ENCODE peak calls at places on chromosome 13, in six cellular contexts. C, Y, G, M, H and Z are unnamed samples.

GRCh38 chr13:49620170-49620621 is 8.1 kb upstream of the ARL11 start:
- DNase-seq in C (no peak), Y (no peak), G (peak), M (no peak), H (no peak), Z (no peak)

GRCh38 chr13:105655046-105655445 is 880.4 kb downstream of the EFNB2 start:
- DNase-seq in C (no peak), Y (no peak), G (peak), M (peak), H (no peak), Z (peak)

GRCh38 chr13:66974889-66975288 is 255.2 kb downstream of the PCDH9 start:
- DNase-seq in C (no peak), Y (no peak), G (no peak), M (no peak), H (no peak), Z (no peak)

GRCh38 chr13:28429685-28430290 is 65.1 kb downstream of the FLT1 start:
- DNase-seq in C (no peak), Y (no peak), G (peak), M (no peak), H (no peak), Z (no peak)

GRCh38 chr13:32984857-32985626 is 31.2 kb upstream of the KL start:
- DNase-seq in C (no peak), Y (peak), G (no peak), M (no peak), H (peak), Z (peak)

GRCh38 chr13:34756572-34756971 is 185.5 kb upstream of the NBEA start:
- DNase-seq in C (no peak), Y (no peak), G (no peak), M (no peak), H (no peak), Z (no peak)

GRCh38 chr13:76300688-76301087 is 585.5 kb downstream of the KCTD12 start:
- DNase-seq in C (no peak), Y (no peak), G (no peak), M (peak), H (no peak), Z (no peak)

GRCh38 chr13:91112191-91112579 is 235.3 kb upstream of the MIR17HG start:
- DNase-seq in C (no peak), Y (no peak), G (no peak), M (no peak), H (no peak), Z (no peak)

GRCh38 chr13:97621631-97622030 is 187.7 kb downstream of the RAP2A start:
- DNase-seq in C (no peak), Y (no peak), G (no peak), M (no peak), H (no peak), Z (no peak)

GRCh38 chr13:78147905-78148304 is 229.3 kb upstream of the EDNRB start:
- DNase-seq in C (no peak), Y (no peak), G (peak), M (peak), H (no peak), Z (peak)

GRCh38 chr13:110338441-110339101 is 31.5 kb downstream of the COL4A2 start:
- DNase-seq in C (peak), Y (no peak), G (peak), M (no peak), H (no peak), Z (no peak)

GRCh38 chr13:53064721-53065120 is 36.1 kb downstream of the OLFM4 start:
- DNase-seq in C (peak), Y (no peak), G (no peak), M (no peak), H (no peak), Z (no peak)

GRCh38 chr13:26971990-26972888 is 199.4 kb downstream of the USP12 start:
- DNase-seq in C (no peak), Y (no peak), G (peak), M (peak), H (peak), Z (peak)

GRCh38 chr13:98173431-98173921 is 3.6 kb downstream of the RNF113B start:
- DNase-seq in C (peak), Y (peak), G (peak), M (peak), H (no peak), Z (peak)

GRCh38 chr13:45257638-45258338 is 56.9 kb upstream of the KCTD4 start:
- DNase-seq in C (no peak), Y (no peak), G (no peak), M (no peak), H (no peak), Z (peak)

GRCh38 chr13:112836940-112837339 is 132.1 kb upstream of the MCF2L start:
- DNase-seq in C (no peak), Y (no peak), G (no peak), M (no peak), H (no peak), Z (no peak)

GRCh38 chr13:27194895-27195764 is 23.5 kb upstream of the USP12 start:
- DNase-seq in C (no peak), Y (no peak), G (peak), M (peak), H (no peak), Z (peak)

GRCh38 chr13:114074671-114075315 is 57.6 kb downstream of the RASA3 start:
- DNase-seq in C (no peak), Y (no peak), G (no peak), M (no peak), H (no peak), Z (no peak)

GRCh38 chr13:111492958-111493357 is 172.5 kb downstream of the TEX29 start:
- DNase-seq in C (no peak), Y (no peak), G (no peak), M (no peak), H (no peak), Z (no peak)

GRCh38 chr13:27442071-27442647 is 8.2 kb downstream of the MTIF3 start:
- DNase-seq in C (no peak), Y (no peak), G (no peak), M (no peak), H (no peak), Z (peak)

GRCh38 chr13:50428183-50428877 is 413.1 kb downstream of the KCNRG start:
- DNase-seq in C (no peak), Y (no peak), G (no peak), M (no peak), H (no peak), Z (no peak)

GRCh38 chr13:74040200-74040599 is 94.0 kb downstream of the KLF12 start:
- DNase-seq in C (peak), Y (no peak), G (peak), M (no peak), H (peak), Z (peak)

GRCh38 chr13:98549006-98549727 is 27.7 kb downstream of the STK24 start:
- DNase-seq in C (no peak), Y (no peak), G (peak), M (peak), H (no peak), Z (peak)

GRCh38 chr13:111382411-111382810 is 62.0 kb downstream of the TEX29 start:
- DNase-seq in C (no peak), Y (no peak), G (no peak), M (no peak), H (peak), Z (no peak)

GRCh38 chr13:59633290-59633689 is 530.4 kb downstream of the DIAPH3 start:
- DNase-seq in C (peak), Y (no peak), G (no peak), M (no peak), H (no peak), Z (no peak)

GRCh38 chr13:47796816-47797215 is 204.3 kb downstream of the SUCLA2 start:
- DNase-seq in C (peak), Y (no peak), G (no peak), M (no peak), H (no peak), Z (no peak)

GRCh38 chr13:64457976-64458375 is 2772.2 kb downstream of the PCDH9 start:
- DNase-seq in C (no peak), Y (no peak), G (peak), M (no peak), H (no peak), Z (no peak)

GRCh38 chr13:34935841-34936240 is 6.2 kb upstream of the NBEA start:
- DNase-seq in C (no peak), Y (no peak), G (no peak), M (no peak), H (no peak), Z (no peak)

GRCh38 chr13:95552539-95553270 is at the start of gene CLDN10:
- DNase-seq in C (no peak), Y (no peak), G (no peak), M (no peak), H (no peak), Z (no peak)

GRCh38 chr13:114106526-114106925 is 25.9 kb downstream of the RASA3 start:
- DNase-seq in C (no peak), Y (no peak), G (no peak), M (no peak), H (no peak), Z (no peak)

GRCh38 chr13:37995052-37995451 is 125.5 kb upstream of the TRPC4 start:
- DNase-seq in C (no peak), Y (no peak), G (peak), M (no peak), H (no peak), Z (no peak)

GRCh38 chr13:91346848-91347211 is 657 bp upstream of the MIR17HG start:
- DNase-seq in C (no peak), Y (peak), G (peak), M (peak), H (no peak), Z (peak)

GRCh38 chr13:58949646-58950045 is 1214.1 kb downstream of the DIAPH3 start:
- DNase-seq in C (no peak), Y (no peak), G (no peak), M (no peak), H (no peak), Z (no peak)

GRCh38 chr13:93857126-93857525 is 622.4 kb downstream of the DCT start:
- DNase-seq in C (no peak), Y (no peak), G (peak), M (peak), H (no peak), Z (peak)

GRCh38 chr13:104592127-104592526 is 1525.9 kb upstream of the SLC10A2 start:
- DNase-seq in C (no peak), Y (no peak), G (peak), M (peak), H (no peak), Z (peak)

GRCh38 chr13:51636349-51636890 is 52.2 kb downstream of the WDFY2 start:
- DNase-seq in C (no peak), Y (peak), G (peak), M (no peak), H (peak), Z (no peak)

GRCh38 chr13:43431279-43431678 is 355.5 kb downstream of the ENOX1 start:
- DNase-seq in C (no peak), Y (no peak), G (peak), M (peak), H (no peak), Z (no peak)

GRCh38 chr13:91195789-91196188 is 151.7 kb upstream of the MIR17HG start:
- DNase-seq in C (no peak), Y (no peak), G (no peak), M (no peak), H (no peak), Z (no peak)

GRCh38 chr13:48579167-48579918 is 46.5 kb upstream of the RCBTB2 start:
- DNase-seq in C (no peak), Y (peak), G (no peak), M (peak), H (peak), Z (peak)

GRCh38 chr13:30376426-30377311 is 45.6 kb upstream of the UBE2L5 start:
- DNase-seq in C (no peak), Y (no peak), G (no peak), M (peak), H (peak), Z (peak)

GRCh38 chr13:30377312-30377685 is 45.0 kb upstream of the UBE2L5 start:
- DNase-seq in C (no peak), Y (no peak), G (no peak), M (no peak), H (no peak), Z (no peak)

GRCh38 chr13:30375436-30375835 is 46.9 kb upstream of the UBE2L5 start:
- DNase-seq in C (no peak), Y (no peak), G (no peak), M (no peak), H (no peak), Z (no peak)

GRCh38 chr13:30382836-30383525 is 39.3 kb upstream of the UBE2L5 start:
- DNase-seq in C (no peak), Y (no peak), G (no peak), M (no peak), H (no peak), Z (no peak)

GRCh38 chr13:30381049-30381448 is 41.2 kb upstream of the UBE2L5 start:
- DNase-seq in C (no peak), Y (no peak), G (no peak), M (no peak), H (no peak), Z (no peak)
- H3K4me3 ChIP-seq in C (no peak), Y (no peak), G (no peak), M (no peak), H (no peak), Z (no peak)

GRCh38 chr13:41568990-41569387 is 111.6 kb downstream of the RGCC start:
- DNase-seq in C (no peak), Y (peak), G (peak), M (no peak), H (no peak), Z (no peak)
- TF ChIP-seq CTCF in C (no peak), Y (no peak), G (peak), M (no peak), H (no peak), Z (no peak)

GRCh38 chr13:40983725-40984669 is 35.1 kb downstream of the ELF1 start:
- DNase-seq in C (no peak), Y (no peak), G (no peak), M (no peak), H (no peak), Z (no peak)
- H3K4me3 ChIP-seq in C (no peak), Y (peak), G (no peak), M (no peak), H (peak), Z (no peak)

GRCh38 chr13:22880756-22881701 is 299.8 kb upstream of the SGCG start:
- DNase-seq in C (no peak), Y (no peak), G (no peak), M (no peak), H (no peak), Z (no peak)

GRCh38 chr13:22883961-22884360 is 296.8 kb upstream of the SGCG start:
- DNase-seq in C (no peak), Y (no peak), G (no peak), M (no peak), H (no peak), Z (no peak)

GRCh38 chr13:22877421-22877820 is 303.4 kb upstream of the SGCG start:
- DNase-seq in C (no peak), Y (no peak), G (no peak), M (no peak), H (no peak), Z (no peak)

GRCh38 chr13:22883262-22883840 is 297.4 kb upstream of the SGCG start:
- DNase-seq in C (no peak), Y (no peak), G (no peak), M (no peak), H (no peak), Z (no peak)
- TF ChIP-seq CTCF in C (no peak), Y (no peak), G (no peak), M (no peak), H (no peak), Z (no peak)

DNA sequence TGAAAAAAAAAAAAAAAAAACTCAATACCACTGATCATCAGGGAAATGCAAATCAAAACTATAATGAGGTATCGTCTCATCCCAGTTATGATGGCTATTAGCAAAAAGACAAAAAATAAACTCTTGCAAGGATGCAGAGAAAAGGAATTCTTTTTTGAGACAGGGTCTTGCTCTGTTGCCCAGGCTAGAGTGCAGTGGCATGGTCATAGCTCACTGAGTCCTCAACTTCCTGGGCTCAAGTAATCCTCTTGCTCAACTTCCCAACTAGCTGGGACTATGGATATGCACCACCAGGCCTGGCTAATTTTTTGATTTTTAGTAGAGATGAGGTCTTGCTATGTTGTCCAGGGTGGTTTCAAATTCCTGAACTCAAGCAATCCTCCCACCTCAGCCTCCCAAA is 59.5 kb downstream of the MICU2 start:
- DNase-seq in C (no peak), Y (no peak), G (no peak), M (no peak), H (no peak), Z (no peak)
- H3K4me3 ChIP-seq in C (no peak), Y (no peak), G (no peak), M (no peak), H (no peak), Z (no peak)

GRCh38 chr13:31172001-31172400 is 10.3 kb upstream of the HSPH1 start:
- DNase-seq in C (no peak), Y (no peak), G (peak), M (peak), H (no peak), Z (peak)

GRCh38 chr13:31179241-31179640 is 17.5 kb upstream of the HSPH1 start:
- DNase-seq in C (no peak), Y (no peak), G (no peak), M (no peak), H (no peak), Z (no peak)

GRCh38 chr13:31172535-31172934 is 10.8 kb upstream of the HSPH1 start:
- DNase-seq in C (no peak), Y (no peak), G (peak), M (peak), H (no peak), Z (peak)

GRCh38 chr13:31175847-31176536 is 14.3 kb upstream of the HSPH1 start:
- DNase-seq in C (no peak), Y (no peak), G (no peak), M (no peak), H (no peak), Z (no peak)

GRCh38 chr13:31174018-31174417 is 12.3 kb upstream of the HSPH1 start:
- DNase-seq in C (no peak), Y (no peak), G (peak), M (no peak), H (no peak), Z (peak)
- TF ChIP-seq CTCF in C (no peak), Y (no peak), G (peak), M (peak), H (no peak), Z (peak)

DNA sequence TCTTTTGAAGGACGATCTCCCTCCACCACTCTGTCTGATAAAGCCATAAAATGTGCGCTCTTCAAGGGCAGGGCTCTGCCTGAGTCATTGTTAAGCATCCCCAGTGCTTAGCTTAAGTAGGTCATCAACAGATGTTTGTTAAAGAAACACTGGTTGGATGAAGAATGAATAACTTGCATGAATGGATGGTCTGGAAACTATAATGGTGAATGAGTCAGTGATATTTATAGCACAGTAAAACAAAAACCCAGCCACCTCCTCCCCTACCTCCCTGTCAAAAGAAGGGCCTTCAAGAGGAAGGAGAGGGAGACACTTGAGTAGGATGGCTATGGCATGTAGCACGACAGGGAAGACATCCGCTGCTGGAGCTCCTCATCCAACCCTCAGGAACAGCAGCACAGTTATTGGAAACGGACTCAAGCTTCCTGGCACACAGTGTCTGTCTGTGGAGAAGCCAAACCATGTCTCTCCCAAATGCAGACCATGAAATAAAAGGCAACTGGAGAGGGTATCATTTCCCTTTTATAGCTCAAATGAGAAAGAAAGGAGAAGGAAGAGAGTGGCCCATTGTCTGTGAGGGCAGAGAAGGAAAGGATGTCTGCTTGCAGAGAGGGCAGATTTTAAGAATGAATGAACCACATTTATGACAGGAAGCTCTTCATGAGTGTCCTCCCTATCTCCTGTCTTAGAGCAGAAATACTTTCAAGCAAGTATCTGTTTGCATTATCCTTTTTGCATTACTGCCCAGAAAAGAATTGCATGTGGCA is 183.4 kb upstream of the UBL3 start:
- DNase-seq in C (no peak), Y (no peak), G (peak), M (peak), H (no peak), Z (peak)
- H3K4me3 ChIP-seq in C (no peak), Y (no peak), G (no peak), M (no peak), H (no peak), Z (no peak)